ENCODE peak calls at places on chromosomes 5 and 9, in six cellular contexts. Q, V, K, M, A and F are unnamed samples.

GRCh38 chr9:121359358-121360294 is 10.4 kb downstream of the STOM start:
- DNase-seq in Q (no peak), V (no peak), K (no peak), M (no peak), A (no peak), F (no peak)

GRCh38 chr5:59358497-59358896 is 535.0 kb downstream of the PDE4D start:
- DNase-seq in Q (no peak), V (no peak), K (no peak), M (no peak), A (no peak), F (no peak)

GRCh38 chr9:126523621-126524111 is 90.1 kb upstream of the LMX1B start:
- DNase-seq in Q (no peak), V (no peak), K (no peak), M (no peak), A (no peak), F (no peak)

GRCh38 chr9:89236955-89237573 is 58.4 kb upstream of the SHC3 start:
- DNase-seq in Q (no peak), V (no peak), K (no peak), M (no peak), A (peak; percentile 8), F (no peak)

GRCh38 chr5:68834486-68834885 is 259.3 kb upstream of the SLC30A5 start:
- DNase-seq in Q (no peak), V (no peak), K (no peak), M (peak; percentile 34), A (no peak), F (no peak)

GRCh38 chr9:127263244-127263643 is 1.3 kb upstream of the GARNL3 start:
- DNase-seq in Q (no peak), V (no peak), K (no peak), M (no peak), A (no peak), F (no peak)

GRCh38 chr5:157463621-157464407 is 3.8 kb downstream of the NIPAL4 start:
- DNase-seq in Q (no peak), V (no peak), K (no peak), M (no peak), A (peak; percentile 87), F (no peak)

GRCh38 chr9:94164756-94165549 is 80.7 kb downstream of the PTPDC1 start:
- DNase-seq in Q (no peak), V (no peak), K (no peak), M (no peak), A (no peak), F (no peak)

GRCh38 chr9:14942037-14942436 is 31.8 kb upstream of the FREM1 start:
- DNase-seq in Q (no peak), V (no peak), K (no peak), M (peak; percentile 23), A (no peak), F (no peak)

GRCh38 chr9:137095664-137096517 is 9.1 kb downstream of the MAN1B1 start:
- DNase-seq in Q (no peak), V (peak; percentile 65), K (peak; percentile 79), M (no peak), A (no peak), F (no peak)

GRCh38 chr5:38925154-38925925 is 79.5 kb downstream of the OSMR start:
- DNase-seq in Q (no peak), V (no peak), K (no peak), M (peak; percentile 30), A (no peak), F (no peak)

GRCh38 chr5:149172261-149172660 is 31.0 kb downstream of the ABLIM3 start:
- DNase-seq in Q (no peak), V (no peak), K (no peak), M (peak; percentile 58), A (peak; percentile 66), F (no peak)

GRCh38 chr5:54793612-54794436 is 191.6 kb downstream of the ESM1 start:
- DNase-seq in Q (no peak), V (no peak), K (no peak), M (no peak), A (no peak), F (no peak)

GRCh38 chr9:121992571-121993212 is 100.4 kb downstream of the TTLL11 start:
- DNase-seq in Q (no peak), V (no peak), K (no peak), M (peak; percentile 59), A (peak; percentile 64), F (peak; percentile 29)

GRCh38 chr9:86077286-86077685 is 22.1 kb downstream of the GOLM1 start:
- DNase-seq in Q (no peak), V (no peak), K (no peak), M (no peak), A (no peak), F (peak; percentile 35)

GRCh38 chr9:100714372-100715099 is 136.7 kb downstream of the CAVIN4 start:
- DNase-seq in Q (peak; percentile 60), V (no peak), K (no peak), M (peak; percentile 39), A (peak; percentile 40), F (peak; percentile 14)

GRCh38 chr5:109907751-109908150 is 218.0 kb downstream of the MAN2A1 start:
- DNase-seq in Q (no peak), V (no peak), K (no peak), M (peak; percentile 47), A (peak; percentile 22), F (no peak)

GRCh38 chr5:39464096-39464495 is 39.3 kb upstream of the DAB2 start:
- DNase-seq in Q (no peak), V (no peak), K (no peak), M (peak; percentile 68), A (no peak), F (no peak)

GRCh38 chr5:168683247-168683926 is 104.2 kb upstream of the PANK3 start:
- DNase-seq in Q (no peak), V (no peak), K (no peak), M (no peak), A (no peak), F (no peak)

GRCh38 chr9:73426226-73426625 is 274.6 kb downstream of the ANXA1 start:
- DNase-seq in Q (no peak), V (no peak), K (no peak), M (no peak), A (no peak), F (no peak)

GRCh38 chr9:93824386-93825294 is 130.5 kb downstream of the BARX1 start:
- DNase-seq in Q (no peak), V (no peak), K (no peak), M (no peak), A (no peak), F (no peak)